ENCODE peak calls at places on chromosomes 2 and 18, in five cellular contexts. O, X, F, H and S are unnamed samples.
A peak's percentile ranks its signal among the peaks of the same experiment; 100 is the strongest.

GRCh38 chr2:190846746-190847145 is 33.9 kb upstream of the GLS start:
- DNase-seq in O (no peak), X (peak; percentile 38), F (no peak), H (no peak), S (no peak)

GRCh38 chr2:12318427-12319057 is 398.2 kb upstream of the TRIB2 start:
- DNase-seq in O (no peak), X (no peak), F (peak; percentile 5), H (no peak), S (no peak)

GRCh38 chr18:52723456-52724065 is 383.6 kb downstream of the DCC start:
- DNase-seq in O (no peak), X (no peak), F (no peak), H (no peak), S (no peak)

GRCh38 chr2:113011108-113011507 is 5.8 kb downstream of the IL36A start:
- DNase-seq in O (no peak), X (no peak), F (no peak), H (no peak), S (no peak)

GRCh38 chr2:79191081-79191480 is 31.5 kb upstream of the REG3A start:
- DNase-seq in O (no peak), X (no peak), F (no peak), H (no peak), S (no peak)

GRCh38 chr2:235218486-235218907 is 266.7 kb downstream of the SH3BP4 start:
- DNase-seq in O (no peak), X (no peak), F (no peak), H (no peak), S (no peak)

GRCh38 chr18:35491689-35492077 is 6.1 kb downstream of the INO80C start:
- DNase-seq in O (no peak), X (no peak), F (no peak), H (no peak), S (no peak)

GRCh38 chr2:72139471-72139870 is 8.2 kb downstream of the CYP26B1 start:
- DNase-seq in O (peak; percentile 2), X (no peak), F (no peak), H (peak; percentile 21), S (no peak)

GRCh38 chr2:159609933-159610523 is 6.3 kb downstream of the BAZ2B start:
- DNase-seq in O (no peak), X (no peak), F (no peak), H (no peak), S (no peak)

GRCh38 chr2:234789926-234790325 is 161.9 kb upstream of the SH3BP4 start:
- DNase-seq in O (no peak), X (no peak), F (no peak), H (no peak), S (no peak)

GRCh38 chr2:158124896-158125295 is 23.2 kb downstream of the UPP2 start:
- DNase-seq in O (no peak), X (no peak), F (no peak), H (no peak), S (no peak)

GRCh38 chr2:98026292-98026691 is 30.5 kb upstream of the TMEM131 start:
- DNase-seq in O (no peak), X (no peak), F (no peak), H (no peak), S (no peak)

GRCh38 chr2:232238108-232238507 is 140.4 kb upstream of the ALPP start:
- DNase-seq in O (no peak), X (peak; percentile 16), F (no peak), H (no peak), S (no peak)

GRCh38 chr2:133326651-133327397 is 241.4 kb downstream of the NCKAP5 start:
- DNase-seq in O (no peak), X (no peak), F (no peak), H (no peak), S (peak; percentile 82)

GRCh38 chr2:197573608-197574007 is 57.7 kb downstream of the MOB4 start:
- DNase-seq in O (no peak), X (no peak), F (no peak), H (no peak), S (no peak)

GRCh38 chr18:37985126-37985525 is 419.5 kb upstream of the CELF4 start:
- DNase-seq in O (no peak), X (no peak), F (no peak), H (no peak), S (no peak)

GRCh38 chr2:237734905-237735623 is 63.5 kb upstream of the RBM44 start:
- DNase-seq in O (no peak), X (no peak), F (no peak), H (no peak), S (no peak)

GRCh38 chr2:96747061-96747460 is 7.2 kb upstream of the LMAN2L start:
- DNase-seq in O (no peak), X (no peak), F (no peak), H (no peak), S (no peak)

GRCh38 chr2:127174176-127174575 is 45.9 kb downstream of the CYP27C1 start:
- DNase-seq in O (no peak), X (no peak), F (no peak), H (peak; percentile 45), S (no peak)

GRCh38 chr2:168192839-168193616 is 54.4 kb downstream of the STK39 start:
- DNase-seq in O (no peak), X (peak; percentile 24), F (no peak), H (no peak), S (no peak)

GRCh38 chr2:68190991-68191731 is 33.5 kb downstream of the PNO1 start:
- DNase-seq in O (no peak), X (no peak), F (peak; percentile 64), H (no peak), S (peak; percentile 61)

GRCh38 chr18:26056291-26056690 is 34.1 kb downstream of the SS18 start:
- DNase-seq in O (no peak), X (no peak), F (no peak), H (no peak), S (peak; percentile 4)

GRCh38 chr2:194539436-194539835 is 1117.6 kb upstream of the SLC39A10 start:
- DNase-seq in O (no peak), X (no peak), F (no peak), H (no peak), S (no peak)

GRCh38 chr2:206277503-206277902 is 3.0 kb downstream of the ZDBF2 start:
- DNase-seq in O (no peak), X (no peak), F (no peak), H (no peak), S (no peak)

GRCh38 chr2:112887904-112888303 is 23.1 kb upstream of the IL37 start:
- DNase-seq in O (no peak), X (no peak), F (no peak), H (no peak), S (no peak)

GRCh38 chr2:217058791-217059755 is 199.2 kb upstream of the TNP1 start:
- DNase-seq in O (no peak), X (no peak), F (no peak), H (no peak), S (no peak)